ENCODE peak calls at places on chromosomes 6 and 20, in six cellular contexts. One of them, this sample, is unnamed. For H3K4me1, the result is how much of the 10 kb centered on the place peaks cover.

GRCh38 chr6:151286192-151286591 is 46.4 kb downstream of the AKAP12 start:
- DNase-seq in upper lobe of right lung: no peak
- DNase-seq in neuronal stem cell: no peak
- DNase-seq in fibroblast of lung: peak
- DNase-seq in cardiac muscle cell: no peak
- DNase-seq in aorta: no peak
- DNase-seq in this sample: no peak

GRCh38 chr6:51541847-51542246 is 545.6 kb downstream of the PKHD1 start:
- DNase-seq in fibroblast of lung: no peak
- DNase-seq in cardiac muscle cell: no peak
- DNase-seq in neuronal stem cell: no peak
- DNase-seq in aorta: no peak
- DNase-seq in upper lobe of right lung: no peak
- DNase-seq in this sample: no peak

GRCh38 chr6:14763139-14763538 is 482.7 kb upstream of the JARID2 start:
- DNase-seq in aorta: no peak
- DNase-seq in fibroblast of lung: peak
- DNase-seq in upper lobe of right lung: no peak
- DNase-seq in cardiac muscle cell: peak
- DNase-seq in neuronal stem cell: no peak
- DNase-seq in this sample: no peak

GRCh38 chr6:1609662-1610496 is at the start of gene FOXC1:
- DNase-seq in fibroblast of lung: peak
- DNase-seq in cardiac muscle cell: peak
- DNase-seq in aorta: peak
- DNase-seq in upper lobe of right lung: peak
- DNase-seq in neuronal stem cell: peak
- DNase-seq in this sample: peak

GRCh38 chr6:14216931-14217684 is 99.5 kb downstream of the CD83 start:
- DNase-seq in neuronal stem cell: no peak
- DNase-seq in fibroblast of lung: peak
- DNase-seq in aorta: no peak
- DNase-seq in upper lobe of right lung: no peak
- DNase-seq in cardiac muscle cell: no peak
- DNase-seq in this sample: no peak

GRCh38 chr6:43328528-43328927 is 19.9 kb upstream of the CRIP3 start:
- DNase-seq in neuronal stem cell: no peak
- DNase-seq in cardiac muscle cell: no peak
- DNase-seq in upper lobe of right lung: no peak
- DNase-seq in aorta: no peak
- DNase-seq in fibroblast of lung: no peak
- DNase-seq in this sample: no peak

GRCh38 chr6:67345946-67346345 is 1289.1 kb upstream of the ADGRB3 start:
- DNase-seq in fibroblast of lung: peak
- DNase-seq in aorta: no peak
- DNase-seq in upper lobe of right lung: no peak
- DNase-seq in neuronal stem cell: no peak
- DNase-seq in cardiac muscle cell: peak
- DNase-seq in this sample: no peak

GRCh38 chr6:49766762-49767161 is 20.3 kb downstream of the PGK2 start:
- DNase-seq in cardiac muscle cell: no peak
- DNase-seq in fibroblast of lung: no peak
- DNase-seq in upper lobe of right lung: no peak
- DNase-seq in neuronal stem cell: no peak
- DNase-seq in aorta: no peak
- DNase-seq in this sample: no peak

GRCh38 chr20:9071976-9072726 is 3.3 kb downstream of the PLCB4 start:
- DNase-seq in cardiac muscle cell: peak
- DNase-seq in aorta: no peak
- DNase-seq in fibroblast of lung: peak
- DNase-seq in upper lobe of right lung: no peak
- DNase-seq in neuronal stem cell: no peak
- DNase-seq in this sample: no peak

GRCh38 chr6:47131773-47132172 is 89.6 kb upstream of the ADGRF1 start:
- DNase-seq in fibroblast of lung: no peak
- DNase-seq in cardiac muscle cell: no peak
- DNase-seq in neuronal stem cell: no peak
- DNase-seq in aorta: no peak
- DNase-seq in upper lobe of right lung: no peak
- DNase-seq in this sample: no peak

GRCh38 chr6:113299526-113299925 is 557.6 kb upstream of the MARCKS start:
- DNase-seq in cardiac muscle cell: peak
- DNase-seq in neuronal stem cell: no peak
- DNase-seq in aorta: no peak
- DNase-seq in fibroblast of lung: no peak
- DNase-seq in upper lobe of right lung: no peak
- DNase-seq in this sample: no peak

GRCh38 chr6:31896856-31897611 is 464 bp downstream of the EHMT2 start:
- DNase-seq in neuronal stem cell: peak
- DNase-seq in upper lobe of right lung: no peak
- DNase-seq in cardiac muscle cell: no peak
- DNase-seq in fibroblast of lung: no peak
- DNase-seq in aorta: no peak
- DNase-seq in this sample: no peak

GRCh38 chr20:11691766-11692165 is 225.9 kb upstream of the BTBD3 start:
- DNase-seq in neuronal stem cell: no peak
- DNase-seq in upper lobe of right lung: no peak
- DNase-seq in aorta: no peak
- DNase-seq in cardiac muscle cell: no peak
- DNase-seq in fibroblast of lung: no peak
- DNase-seq in this sample: no peak

GRCh38 chr6:130411481-130411880 is 45.7 kb downstream of the TMEM200A start:
- DNase-seq in aorta: no peak
- DNase-seq in neuronal stem cell: no peak
- DNase-seq in fibroblast of lung: no peak
- DNase-seq in cardiac muscle cell: no peak
- DNase-seq in upper lobe of right lung: no peak
- DNase-seq in this sample: no peak

GRCh38 chr6:122645256-122645655 is 35.1 kb downstream of the PKIB start:
- DNase-seq in upper lobe of right lung: no peak
- DNase-seq in aorta: no peak
- DNase-seq in neuronal stem cell: no peak
- DNase-seq in fibroblast of lung: no peak
- DNase-seq in cardiac muscle cell: no peak
- DNase-seq in this sample: no peak

GRCh38 chr6:5997420-5998093 is 9.2 kb downstream of the NRN1 start:
- DNase-seq in fibroblast of lung: no peak
- DNase-seq in aorta: peak
- DNase-seq in cardiac muscle cell: no peak
- DNase-seq in neuronal stem cell: no peak
- DNase-seq in upper lobe of right lung: peak
- DNase-seq in this sample: peak

GRCh38 chr20:10674684-10675455 is 1.1 kb upstream of the JAG1 start:
- DNase-seq in neuronal stem cell: peak
- DNase-seq in upper lobe of right lung: peak
- DNase-seq in fibroblast of lung: peak
- DNase-seq in aorta: peak
- DNase-seq in cardiac muscle cell: peak
- DNase-seq in this sample: peak

GRCh38 chr6:34990971-34991560 is 102.0 kb downstream of the ANKS1A start:
- DNase-seq in upper lobe of right lung: no peak
- DNase-seq in neuronal stem cell: no peak
- DNase-seq in fibroblast of lung: peak
- DNase-seq in aorta: no peak
- DNase-seq in cardiac muscle cell: peak
- DNase-seq in this sample: no peak

GRCh38 chr20:62886709-62887058 is 25.1 kb upstream of the TCFL5 start:
- DNase-seq in fibroblast of lung: no peak
- DNase-seq in cardiac muscle cell: no peak
- DNase-seq in upper lobe of right lung: no peak
- DNase-seq in neuronal stem cell: no peak
- DNase-seq in aorta: no peak
- DNase-seq in this sample: no peak

GRCh38 chr20:62887147-62887859 is 25.7 kb upstream of the TCFL5 start:
- DNase-seq in aorta: no peak
- DNase-seq in fibroblast of lung: peak
- DNase-seq in neuronal stem cell: no peak
- DNase-seq in upper lobe of right lung: no peak
- DNase-seq in cardiac muscle cell: peak
- DNase-seq in this sample: no peak

GRCh38 chr20:62884556-62884955 is 22.9 kb upstream of the TCFL5 start:
- DNase-seq in cardiac muscle cell: no peak
- DNase-seq in fibroblast of lung: no peak
- DNase-seq in aorta: no peak
- DNase-seq in neuronal stem cell: no peak
- DNase-seq in upper lobe of right lung: no peak
- DNase-seq in this sample: no peak

GRCh38 chr20:62885808-62886708 is 24.4 kb upstream of the TCFL5 start:
- DNase-seq in cardiac muscle cell: no peak
- DNase-seq in fibroblast of lung: no peak
- DNase-seq in aorta: no peak
- DNase-seq in neuronal stem cell: no peak
- DNase-seq in upper lobe of right lung: no peak
- DNase-seq in this sample: no peak

GRCh38 chr20:62885046-62885445 is 23.4 kb upstream of the TCFL5 start:
- DNase-seq in neuronal stem cell: no peak
- DNase-seq in upper lobe of right lung: no peak
- DNase-seq in fibroblast of lung: no peak
- DNase-seq in aorta: no peak
- DNase-seq in cardiac muscle cell: no peak
- DNase-seq in this sample: no peak
- H3K27ac ChIP-seq in neuronal stem cell: no peak
- H3K27ac ChIP-seq in upper lobe of right lung: no peak
- H3K27ac ChIP-seq in fibroblast of lung: no peak
- H3K27ac ChIP-seq in aorta: no peak
- H3K27ac ChIP-seq in cardiac muscle cell: no peak
- H3K27ac ChIP-seq in this sample: peak

DNA sequence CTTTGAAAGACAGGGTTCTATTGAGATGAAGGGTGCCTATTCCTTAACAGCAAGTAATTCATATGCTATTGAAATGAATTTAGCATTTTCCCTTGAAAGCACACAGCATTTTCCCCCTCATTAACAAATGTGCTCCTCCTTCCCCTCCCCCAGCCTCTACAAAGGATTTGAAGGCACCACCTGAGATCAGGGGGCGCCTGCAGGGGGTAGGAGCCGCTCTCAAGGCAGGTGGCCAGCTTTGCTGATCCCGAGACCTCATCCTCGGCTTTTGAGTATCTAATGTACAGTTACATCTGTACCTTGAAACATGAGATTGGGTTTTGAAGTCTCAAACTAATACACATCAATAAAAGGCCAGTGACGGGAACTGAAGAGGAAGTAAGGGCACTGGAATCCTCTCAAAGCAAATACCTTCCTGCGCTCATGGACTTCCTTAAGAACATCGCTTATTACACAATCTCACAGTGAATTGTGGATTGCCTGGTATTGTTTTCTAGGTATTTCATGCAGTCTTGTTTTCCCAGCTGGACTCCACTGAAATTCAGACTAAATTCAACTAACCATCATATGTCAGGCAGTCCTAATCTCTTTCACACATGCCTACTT is 65.1 kb upstream of the UNC93A start:
- DNase-seq in neuronal stem cell: no peak
- DNase-seq in aorta: no peak
- DNase-seq in fibroblast of lung: no peak
- DNase-seq in upper lobe of right lung: no peak
- DNase-seq in cardiac muscle cell: no peak
- DNase-seq in this sample: no peak
- H3K4me1 ChIP-seq in neuronal stem cell: under half
- H3K4me1 ChIP-seq in aorta: under half
- H3K4me1 ChIP-seq in fibroblast of lung: under half
- H3K4me1 ChIP-seq in upper lobe of right lung: under half
- H3K4me1 ChIP-seq in cardiac muscle cell: under half
- H3K4me1 ChIP-seq in this sample: under half

DNA sequence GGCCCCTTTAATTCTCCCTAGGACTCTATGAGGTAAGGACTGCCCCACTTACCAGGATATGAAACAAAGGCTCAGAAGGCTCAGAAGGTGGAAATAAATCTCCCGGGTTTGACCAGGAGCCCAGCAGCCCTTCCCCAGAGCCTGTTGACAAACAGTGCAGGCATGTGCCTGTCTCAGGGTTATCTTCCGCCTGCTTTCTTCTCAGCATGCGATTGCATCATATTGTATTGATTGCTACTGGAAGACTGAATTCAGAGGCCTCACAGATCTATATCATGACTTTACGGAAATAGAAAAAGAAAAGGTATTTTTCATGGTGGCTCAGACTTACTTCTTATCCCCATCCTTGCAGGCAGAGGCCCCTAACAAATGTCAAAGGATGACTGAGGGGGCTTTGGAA is 92.7 kb downstream of the PHACTR3 start:
- DNase-seq in neuronal stem cell: no peak
- DNase-seq in upper lobe of right lung: no peak
- DNase-seq in aorta: no peak
- DNase-seq in cardiac muscle cell: no peak
- DNase-seq in fibroblast of lung: no peak
- DNase-seq in this sample: no peak
- H3K27ac ChIP-seq in neuronal stem cell: no peak
- H3K27ac ChIP-seq in upper lobe of right lung: no peak
- H3K27ac ChIP-seq in aorta: no peak
- H3K27ac ChIP-seq in cardiac muscle cell: no peak
- H3K27ac ChIP-seq in fibroblast of lung: no peak
- H3K27ac ChIP-seq in this sample: no peak

GRCh38 chr20:47351643-47352331 is 4.7 kb downstream of the ZMYND8 start:
- DNase-seq in cardiac muscle cell: no peak
- DNase-seq in aorta: no peak
- DNase-seq in neuronal stem cell: no peak
- DNase-seq in fibroblast of lung: peak
- DNase-seq in upper lobe of right lung: no peak
- DNase-seq in this sample: peak
- H3K4me1 ChIP-seq in cardiac muscle cell: half or more
- H3K4me1 ChIP-seq in aorta: under half
- H3K4me1 ChIP-seq in neuronal stem cell: under half
- H3K4me1 ChIP-seq in fibroblast of lung: under half
- H3K4me1 ChIP-seq in upper lobe of right lung: half or more
- H3K4me1 ChIP-seq in this sample: half or more

GRCh38 chr6:16873698-16874097 is 112.4 kb upstream of the ATXN1 start:
- DNase-seq in cardiac muscle cell: no peak
- DNase-seq in neuronal stem cell: no peak
- DNase-seq in upper lobe of right lung: no peak
- DNase-seq in fibroblast of lung: no peak
- DNase-seq in aorta: no peak
- DNase-seq in this sample: no peak
- H3K27ac ChIP-seq in cardiac muscle cell: no peak
- H3K27ac ChIP-seq in neuronal stem cell: no peak
- H3K27ac ChIP-seq in upper lobe of right lung: no peak
- H3K27ac ChIP-seq in fibroblast of lung: no peak
- H3K27ac ChIP-seq in aorta: no peak
- H3K27ac ChIP-seq in this sample: no peak

DNA sequence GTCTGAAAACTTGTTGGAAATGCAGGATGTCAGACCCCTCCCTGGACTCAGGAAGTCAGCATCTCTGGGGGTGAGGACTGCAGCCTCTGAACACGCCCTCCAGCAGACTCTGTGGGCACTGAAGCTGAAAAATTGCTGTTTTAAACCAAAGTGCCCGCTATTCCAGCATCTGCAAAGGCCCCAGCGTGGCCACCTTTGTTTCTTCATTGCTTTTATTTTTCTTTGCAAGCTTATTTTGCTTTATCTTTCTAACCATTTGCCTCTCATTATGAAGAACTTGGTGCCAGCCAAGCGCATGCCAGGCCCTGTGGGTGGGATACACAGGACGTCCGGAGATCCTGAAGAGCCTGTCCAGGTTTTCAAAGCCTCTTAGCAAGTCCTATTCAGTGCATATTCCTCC is 203.9 kb upstream of the CST7 start:
- DNase-seq in aorta: no peak
- DNase-seq in neuronal stem cell: no peak
- DNase-seq in cardiac muscle cell: no peak
- DNase-seq in upper lobe of right lung: no peak
- DNase-seq in fibroblast of lung: no peak
- DNase-seq in this sample: no peak
- H3K4me1 ChIP-seq in aorta: under half
- H3K4me1 ChIP-seq in neuronal stem cell: under half
- H3K4me1 ChIP-seq in cardiac muscle cell: under half
- H3K4me1 ChIP-seq in upper lobe of right lung: under half
- H3K4me1 ChIP-seq in fibroblast of lung: under half
- H3K4me1 ChIP-seq in this sample: under half

This sample was measured in spleen.